ENCODE peak calls at places on chromosome 2, in eight cellular contexts. W, J, A, Y, H, L, Q and U are unnamed samples.

GRCh38 chr2:209334188-209335017 is 89.4 kb upstream of the MAP2 start:
- DNase-seq in W (peak; percentile 40), J (peak; percentile 45), A (peak; percentile 64), Y (peak; percentile 18), H (peak; percentile 41), L (peak; percentile 37), Q (peak; percentile 68), U (peak; percentile 52)

GRCh38 chr2:135162377-135162776 is 110.3 kb downstream of the RAB3GAP1 start:
- DNase-seq in W (no peak), J (no peak), A (no peak), Y (no peak), H (no peak), L (no peak), Q (no peak), U (no peak)

GRCh38 chr2:35343135-35343534 is 1012.4 kb upstream of the CRIM1 start:
- DNase-seq in W (no peak), J (no peak), A (no peak), Y (peak; percentile 7), H (no peak), L (no peak), Q (no peak), U (no peak)

GRCh38 chr2:216837740-216838139 is 22.1 kb downstream of the TNP1 start:
- DNase-seq in W (no peak), J (no peak), A (no peak), Y (no peak), H (no peak), L (no peak), Q (no peak), U (no peak)

GRCh38 chr2:136255648-136256461 is 137.9 kb upstream of the CXCR4 start:
- DNase-seq in W (no peak), J (no peak), A (no peak), Y (no peak), H (no peak), L (no peak), Q (no peak), U (no peak)

GRCh38 chr2:198692907-198693510 is 764.7 kb downstream of the SATB2 start:
- DNase-seq in W (no peak), J (no peak), A (no peak), Y (no peak), H (no peak), L (no peak), Q (no peak), U (no peak)

GRCh38 chr2:239882335-239882734 is 142.8 kb downstream of the NDUFA10 start:
- DNase-seq in W (peak; percentile 63), J (no peak), A (peak; percentile 32), Y (peak; percentile 14), H (peak; percentile 31), L (peak; percentile 9), Q (no peak), U (no peak)

GRCh38 chr2:1572638-1573037 is 159.4 kb downstream of the TPO start:
- DNase-seq in W (no peak), J (peak; percentile 38), A (no peak), Y (no peak), H (no peak), L (peak; percentile 77), Q (no peak), U (no peak)

GRCh38 chr2:3229221-3229620 is 148.4 kb downstream of the EIPR1 start:
- DNase-seq in W (no peak), J (no peak), A (no peak), Y (no peak), H (no peak), L (no peak), Q (no peak), U (no peak)

GRCh38 chr2:75055307-75055819 is 96.9 kb downstream of the POLE4 start:
- DNase-seq in W (no peak), J (no peak), A (no peak), Y (no peak), H (no peak), L (no peak), Q (peak; percentile 12), U (no peak)

GRCh38 chr2:103734911-103735310 is 973.1 kb downstream of the TMEM182 start:
- DNase-seq in W (no peak), J (no peak), A (no peak), Y (no peak), H (no peak), L (no peak), Q (no peak), U (no peak)

GRCh38 chr2:240227538-240228428 is 87.3 kb upstream of the OTOS start:
- DNase-seq in W (no peak), J (peak; percentile 32), A (no peak), Y (no peak), H (no peak), L (no peak), Q (no peak), U (no peak)

GRCh38 chr2:12169060-12169406 is 422.6 kb downstream of the LPIN1 start:
- DNase-seq in W (no peak), J (no peak), A (no peak), Y (no peak), H (peak; percentile 15), L (peak; percentile 93), Q (peak; percentile 68), U (no peak)

GRCh38 chr2:72138011-72138881 is 9.4 kb downstream of the CYP26B1 start:
- DNase-seq in W (no peak), J (no peak), A (no peak), Y (no peak), H (no peak), L (no peak), Q (no peak), U (no peak)

GRCh38 chr2:88190808-88191721 is 20.9 kb downstream of the THNSL2 start:
- DNase-seq in W (no peak), J (no peak), A (peak; percentile 76), Y (peak; percentile 81), H (peak; percentile 13), L (peak; percentile 13), Q (peak; percentile 64), U (no peak)

GRCh38 chr2:30219886-30220478 is 11.4 kb upstream of the LBH start:
- DNase-seq in W (no peak), J (no peak), A (no peak), Y (no peak), H (no peak), L (no peak), Q (no peak), U (no peak)
- H3K36me3 ChIP-seq in W (no peaks in the 10 kb centered on the region), J (no peaks in the 10 kb centered on the region), A (no peaks in the 10 kb centered on the region), Y (no peaks in the 10 kb centered on the region), H (no peaks in the 10 kb centered on the region), L (no peaks in the 10 kb centered on the region), Q (no peaks in the 10 kb centered on the region), U (no peaks in the 10 kb centered on the region)

DNA sequence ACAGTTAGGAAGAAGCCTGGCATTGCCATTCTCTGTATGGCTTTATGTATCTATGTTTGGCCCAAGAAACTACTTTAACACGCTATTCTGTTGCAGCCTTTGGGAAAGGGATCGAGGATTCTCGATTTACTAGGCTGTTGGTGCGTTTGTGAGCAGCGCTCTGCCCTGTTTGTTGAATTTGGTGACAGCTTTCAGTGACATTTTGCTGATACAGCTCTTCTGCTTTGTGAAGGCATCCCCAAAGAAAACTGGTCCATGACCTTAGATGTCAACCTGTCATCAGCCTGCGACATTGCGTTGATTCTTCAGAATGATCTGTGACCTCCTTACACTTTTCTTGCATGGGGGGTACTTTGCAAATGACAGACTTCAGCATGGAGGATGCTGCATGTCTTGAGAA is 431.5 kb downstream of the ARHGAP15 start:
- DNase-seq in W (no peak), J (no peak), A (no peak), Y (no peak), H (no peak), L (no peak), Q (no peak), U (no peak)
- H3K36me3 ChIP-seq in W (no peaks in the 10 kb centered on the region), J (no peaks in the 10 kb centered on the region), A (no peaks in the 10 kb centered on the region), Y (no peaks in the 10 kb centered on the region), H (no peaks in the 10 kb centered on the region), L (no peaks in the 10 kb centered on the region), Q (no peaks in the 10 kb centered on the region), U (no peaks in the 10 kb centered on the region)

GRCh38 chr2:10141736-10142639 is 19.4 kb downstream of the RRM2 start:
- DNase-seq in W (peak; percentile 16), J (peak; percentile 55), A (no peak), Y (no peak), H (no peak), L (no peak), Q (peak; percentile 29), U (no peak)
- H3K36me3 ChIP-seq in W (no peaks in the 10 kb centered on the region), J (no peaks in the 10 kb centered on the region), A (peaks cover 23% of the 10 kb centered on the region), Y (peaks cover 43% of the 10 kb centered on the region), H (no peaks in the 10 kb centered on the region), L (peaks cover 2% of the 10 kb centered on the region), Q (no peaks in the 10 kb centered on the region), U (peaks cover 4% of the 10 kb centered on the region)

GRCh38 chr2:68822207-68822872 is 48.9 kb downstream of the BMP10 start:
- DNase-seq in W (no peak), J (no peak), A (no peak), Y (no peak), H (no peak), L (no peak), Q (no peak), U (no peak)

GRCh38 chr2:68828887-68829708 is 42.1 kb downstream of the BMP10 start:
- DNase-seq in W (peak; percentile 95), J (peak; percentile 94), A (no peak), Y (peak; percentile 78), H (peak; percentile 88), L (peak; percentile 93), Q (peak; percentile 73), U (peak; percentile 96)

GRCh38 chr2:68824831-68825230 is 46.4 kb downstream of the BMP10 start:
- DNase-seq in W (no peak), J (no peak), A (no peak), Y (no peak), H (peak; percentile 63), L (peak; percentile 88), Q (no peak), U (no peak)

GRCh38 chr2:68827681-68828080 is 43.5 kb downstream of the BMP10 start:
- DNase-seq in W (no peak), J (no peak), A (no peak), Y (no peak), H (no peak), L (peak; percentile 37), Q (no peak), U (no peak)

GRCh38 chr2:68825891-68826290 is 45.3 kb downstream of the BMP10 start:
- DNase-seq in W (no peak), J (no peak), A (no peak), Y (no peak), H (no peak), L (no peak), Q (no peak), U (no peak)
- H3K36me3 ChIP-seq in W (no peaks in the 10 kb centered on the region), J (no peaks in the 10 kb centered on the region), A (no peaks in the 10 kb centered on the region), Y (peaks cover 12% of the 10 kb centered on the region), H (peaks cover 35% of the 10 kb centered on the region), L (no peaks in the 10 kb centered on the region), Q (no peaks in the 10 kb centered on the region), U (no peaks in the 10 kb centered on the region)

GRCh38 chr2:10574911-10575310 is 114.9 kb downstream of the NOL10 start:
- DNase-seq in W (no peak), J (no peak), A (no peak), Y (no peak), H (no peak), L (no peak), Q (no peak), U (no peak)
- H3K36me3 ChIP-seq in W (no peaks in the 10 kb centered on the region), J (peaks cover 46% of the 10 kb centered on the region), A (peaks cover 17% of the 10 kb centered on the region), Y (peaks cover 93% of the 10 kb centered on the region), H (peaks cover 5% of the 10 kb centered on the region), L (peaks cover 6% of the 10 kb centered on the region), Q (peaks cover 24% of the 10 kb centered on the region), U (peaks cover 65% of the 10 kb centered on the region)